ENCODE peak calls at places on chromosomes 11 and 22, in four cellular contexts. S, A, B and I are unnamed samples.

GRCh38 chr22:30132290-30132996 is 52.2 kb downstream of the HORMAD2 start:
- DNase-seq in B (no peak), S (no peak), A (no peak), I (no peak)

GRCh38 chr11:134246678-134247077 is 6.5 kb downstream of the THYN1 start:
- DNase-seq in B (no peak), S (no peak), A (no peak), I (no peak)

GRCh38 chr11:60887531-60887930 is 18.9 kb downstream of the PRPF19 start:
- DNase-seq in B (peak), S (no peak), A (peak), I (no peak)

GRCh38 chr11:36104660-36104992 is 160.8 kb downstream of the LDLRAD3 start:
- DNase-seq in A (peak), S (no peak), B (no peak), I (no peak)

GRCh38 chr11:112477152-112477928 is 216.7 kb upstream of the PLET1 start:
- DNase-seq in A (no peak), B (no peak), S (no peak), I (no peak)

GRCh38 chr22:44549701-44550100 is 51.7 kb upstream of the RTL6 start:
- DNase-seq in A (no peak), B (no peak), S (no peak), I (no peak)

GRCh38 chr11:33682446-33682845 is 18.2 kb downstream of the C11orf91 start:
- DNase-seq in B (peak), A (no peak), S (no peak), I (no peak)

GRCh38 chr11:133745791-133746190 is 99.5 kb downstream of the SPATA19 start:
- DNase-seq in A (no peak), S (no peak), B (no peak), I (no peak)

GRCh38 chr11:1574256-1575242 is 2.5 kb upstream of the DUSP8 start:
- DNase-seq in S (no peak), A (peak), B (peak), I (no peak)

GRCh38 chr22:30430933-30431332 is 5.4 kb downstream of the MTFP1 start:
- DNase-seq in B (no peak), A (peak), S (no peak), I (no peak)

GRCh38 chr22:17808688-17809403 is 34.6 kb upstream of the BID start:
- DNase-seq in B (peak), A (no peak), S (no peak), I (no peak)

GRCh38 chr11:119417726-119418540 is 5.0 kb downstream of the THY1 start:
- DNase-seq in A (peak), S (peak), B (no peak), I (no peak)

GRCh38 chr11:32874144-32874543 is 18.5 kb upstream of the QSER1 start:
- DNase-seq in S (no peak), B (no peak), A (peak), I (no peak)

GRCh38 chr11:7341551-7341950 is 89.8 kb downstream of the SYT9 start:
- DNase-seq in S (no peak), B (no peak), A (no peak), I (no peak)

GRCh38 chr11:44607324-44607962 is 42.0 kb downstream of the CD82 start:
- DNase-seq in A (no peak), B (no peak), S (peak), I (no peak)